ENCODE peak calls at places on chromosomes 1 and 21, in four cellular contexts. Q is psoas muscle, Z is ovary, W is K562. L is an unnamed sample.

GRCh38 chr21:37986751-37987399 is 70.6 kb upstream of the KCNJ6 start:
- DNase-seq in W (no peak), Z (no peak), Q (no peak), L (no peak)

GRCh38 chr1:86714159-86714558 is 9.8 kb downstream of the SH3GLB1 start:
- DNase-seq in Z (no peak), Q (no peak), W (no peak), L (no peak)

GRCh38 chr1:180947901-180948311 is 35.2 kb downstream of the KIAA1614 start:
- DNase-seq in W (no peak), Q (no peak), Z (no peak), L (no peak)

GRCh38 chr1:214753236-214753852 is 150.3 kb downstream of the CENPF start:
- DNase-seq in Z (no peak), W (peak), Q (no peak), L (no peak)

GRCh38 chr1:16924919-16925477 is 3.3 kb downstream of the CROCC start:
- DNase-seq in Z (no peak), W (no peak), Q (peak), L (no peak)

GRCh38 chr21:34743831-34744230 is 75.0 kb downstream of the CLIC6 start:
- DNase-seq in Q (peak), W (no peak), Z (no peak), L (peak)

GRCh38 chr1:192809286-192810252 is 730 bp downstream of the RGS2 start:
- DNase-seq in W (peak), Z (no peak), Q (peak), L (peak)

GRCh38 chr21:30515681-30516080 is 13.7 kb upstream of the KRTAP19-5 start:
- DNase-seq in Z (no peak), W (no peak), Q (no peak), L (no peak)

GRCh38 chr21:40255665-40256064 is 388.4 kb downstream of the PCP4 start:
- DNase-seq in Q (no peak), Z (no peak), W (no peak), L (no peak)

GRCh38 chr1:5456090-5456789 is 536.0 kb downstream of the NPHP4 start:
- DNase-seq in Z (no peak), Q (no peak), W (peak), L (no peak)

DNA sequence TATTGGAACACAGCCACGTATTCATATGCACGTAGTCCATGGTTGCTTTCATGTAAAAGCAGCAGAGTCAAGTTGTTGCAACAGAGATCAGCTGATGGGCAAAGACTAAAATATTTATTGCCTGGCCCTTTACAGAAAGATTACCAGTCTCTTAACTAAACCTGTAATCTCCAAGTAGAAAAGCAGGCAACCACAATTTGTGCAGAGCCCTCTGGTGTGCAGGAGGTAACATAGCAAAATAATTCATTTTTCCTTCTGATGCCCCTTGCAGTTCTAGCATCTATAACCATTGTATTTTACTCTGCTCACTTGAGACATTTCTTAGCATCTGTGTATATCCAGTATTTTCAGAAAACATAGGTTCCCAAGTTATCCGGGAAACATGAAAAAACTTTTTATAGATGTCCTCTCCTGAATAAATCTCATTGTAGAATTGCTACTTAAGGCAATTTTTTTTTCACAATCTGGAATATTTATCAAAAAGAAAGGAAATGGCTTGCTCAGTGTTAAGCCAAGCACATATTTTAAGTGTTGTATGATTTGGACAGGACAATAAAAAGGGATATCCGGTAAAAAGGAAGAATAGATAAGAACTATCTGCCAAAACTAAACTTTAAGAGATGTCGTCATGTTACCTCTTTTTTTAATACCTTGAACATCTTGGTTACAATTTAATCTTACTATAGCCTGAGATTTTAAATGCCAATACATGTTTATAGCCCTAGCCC is 430.7 kb downstream of the PLPP3 start:
- DNase-seq in Z (no peak), Q (no peak), W (no peak), L (no peak)
- TF ChIP-seq CTCF in Z (no peak), Q (no peak), W (no peak), L (no peak)

GRCh38 chr21:42236014-42236413 is 17.1 kb downstream of the ABCG1 start:
- DNase-seq in W (no peak), Z (no peak), Q (peak), L (no peak)
- H3K27ac ChIP-seq in W (no peak), Z (no peak), Q (peak), L (no peak)

GRCh38 chr21:41317458-41317857 is 857 bp downstream of the FAM3B start:
- DNase-seq in Z (no peak), Q (no peak), W (no peak), L (no peak)

GRCh38 chr21:41316200-41316599 is 401 bp upstream of the FAM3B start:
- DNase-seq in Q (no peak), Z (no peak), W (no peak), L (peak)

GRCh38 chr21:41318218-41318617 is 1.6 kb downstream of the FAM3B start:
- DNase-seq in W (no peak), Q (no peak), Z (no peak), L (no peak)

GRCh38 chr21:41315726-41316125 is 875 bp upstream of the FAM3B start:
- DNase-seq in Q (no peak), Z (no peak), W (no peak), L (peak)

GRCh38 chr21:41316641-41317392 is at the start of gene FAM3B:
- DNase-seq in W (no peak), Q (no peak), Z (no peak), L (peak)
- H3K4me3 ChIP-seq in W (no peak), Q (peak), Z (no peak), L (peak)

DNA sequence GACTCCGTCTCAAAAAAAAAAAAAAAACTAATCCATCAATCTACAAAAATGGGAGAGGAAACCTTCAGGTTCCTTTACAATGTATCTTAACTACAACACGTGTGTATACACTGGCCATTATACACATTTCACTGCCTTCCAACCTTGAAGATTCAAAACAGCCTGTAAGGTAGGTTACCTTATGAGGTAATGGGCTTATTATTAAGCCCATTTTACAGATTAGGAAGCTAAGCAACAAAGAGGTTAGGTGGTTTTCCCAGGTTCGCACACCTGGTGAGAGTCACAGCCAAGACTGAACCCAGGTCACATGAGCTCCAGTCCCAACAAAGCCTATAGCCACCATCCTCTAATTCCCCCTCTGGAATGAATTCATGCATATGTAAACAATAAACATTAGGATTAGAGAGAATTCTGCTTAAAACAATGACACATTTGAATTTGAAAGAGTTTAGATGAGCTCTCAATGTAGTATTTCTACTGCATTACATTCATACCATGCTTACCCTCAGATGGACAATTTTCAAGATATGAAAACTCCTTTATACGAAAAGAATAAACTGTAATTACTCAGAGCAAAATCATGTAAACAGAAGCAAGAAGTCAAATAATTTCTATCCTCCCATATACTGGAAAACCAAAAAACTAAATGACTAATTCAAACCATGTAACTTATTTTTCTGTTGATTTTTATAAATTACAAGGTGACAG is 54.8 kb downstream of the EIF4G3 start:
- DNase-seq in W (no peak), Z (no peak), Q (no peak), L (no peak)
- TF ChIP-seq CTCF in W (no peak), Z (no peak), Q (no peak), L (no peak)

GRCh38 chr1:113858982-113859381 is 12.5 kb downstream of the PTPN22 start:
- DNase-seq in Q (no peak), W (no peak), Z (no peak), L (no peak)

GRCh38 chr1:113858418-113858817 is 13.1 kb downstream of the PTPN22 start:
- DNase-seq in Q (no peak), W (no peak), Z (no peak), L (no peak)

GRCh38 chr1:113860891-113861290 is 10.6 kb downstream of the PTPN22 start:
- DNase-seq in Z (no peak), Q (no peak), W (no peak), L (no peak)

GRCh38 chr1:113861641-113862040 is 9.9 kb downstream of the PTPN22 start:
- DNase-seq in W (no peak), Q (no peak), Z (no peak), L (no peak)

GRCh38 chr1:113859478-113860175 is 11.9 kb downstream of the PTPN22 start:
- DNase-seq in Z (no peak), Q (no peak), W (peak), L (no peak)
- H3K27ac ChIP-seq in Z (no peak), Q (no peak), W (peak), L (no peak)

GRCh38 chr1:246329900-246330299 is 177.2 kb downstream of the SMYD3 start:
- DNase-seq in W (no peak), Z (no peak), Q (no peak), L (no peak)

GRCh38 chr1:246338098-246338497 is 169.0 kb downstream of the SMYD3 start:
- DNase-seq in W (peak), Z (no peak), Q (no peak), L (no peak)

GRCh38 chr1:246335126-246335525 is 172.0 kb downstream of the SMYD3 start:
- DNase-seq in Q (no peak), W (no peak), Z (no peak), L (no peak)

GRCh38 chr1:246332078-246332477 is 175.0 kb downstream of the SMYD3 start:
- DNase-seq in W (peak), Q (no peak), Z (no peak), L (no peak)

GRCh38 chr1:246333855-246334254 is 173.2 kb downstream of the SMYD3 start:
- DNase-seq in W (no peak), Q (no peak), Z (no peak), L (no peak)
- H3K4me3 ChIP-seq in W (no peak), Q (no peak), Z (no peak), L (no peak)

GRCh38 chr21:26845066-26845749 is at the start of gene ADAMTS1:
- DNase-seq in Z (peak), Q (peak), W (no peak), L (peak)
- TF ChIP-seq CTCF in Z (no peak), Q (peak), W (no peak), L (no peak)

GRCh38 chr1:91885331-91885715 is 628 bp downstream of the TGFBR3 start:
- DNase-seq in Q (peak), Z (no peak), W (peak), L (peak)
- H3K27ac ChIP-seq in Q (peak), Z (peak), W (peak), L (peak)

GRCh38 chr21:16304700-16305099 is 574.9 kb downstream of the USP25 start:
- DNase-seq in Q (no peak), Z (no peak), W (no peak), L (no peak)

GRCh38 chr21:16307256-16307655 is 577.5 kb downstream of the USP25 start:
- DNase-seq in Z (no peak), W (no peak), Q (no peak), L (no peak)

GRCh38 chr21:16308269-16308668 is 578.5 kb downstream of the USP25 start:
- DNase-seq in Z (no peak), W (no peak), Q (no peak), L (no peak)

GRCh38 chr21:16304189-16304588 is 574.4 kb downstream of the USP25 start:
- DNase-seq in Z (no peak), Q (no peak), W (no peak), L (no peak)

GRCh38 chr21:16305686-16306085 is 575.9 kb downstream of the USP25 start:
- DNase-seq in Q (no peak), Z (peak), W (no peak), L (no peak)
- H3K4me3 ChIP-seq in Q (peak), Z (peak), W (no peak), L (peak)

GRCh38 chr1:167061073-167061464 is 29.1 kb downstream of the GPA33 start:
- DNase-seq in Z (no peak), W (no peak), Q (no peak), L (no peak)

GRCh38 chr1:167057297-167057688 is 32.9 kb downstream of the GPA33 start:
- DNase-seq in W (peak), Q (no peak), Z (no peak), L (no peak)

GRCh38 chr1:167059729-167060107 is 30.5 kb downstream of the GPA33 start:
- DNase-seq in Z (no peak), Q (no peak), W (no peak), L (no peak)

GRCh38 chr1:167059045-167059728 is 31.0 kb downstream of the GPA33 start:
- DNase-seq in W (peak), Q (peak), Z (peak), L (no peak)

GRCh38 chr1:167060141-167061072 is 29.8 kb downstream of the GPA33 start:
- DNase-seq in W (no peak), Z (no peak), Q (no peak), L (no peak)
- TF ChIP-seq CTCF in W (peak), Z (no peak), Q (no peak), L (no peak)